ENCODE peak calls at places on chromosomes 7 and 10, in five cellular contexts. One of them, this sample, is unnamed.

GRCh38 chr10:122208616-122209430 is 62.3 kb upstream of the BTBD16 start:
- ATAC-seq in activated CD8-positive, alpha-beta T cell treated with anti-CD3 and anti-CD28 coated beads, Interleukin-2, amount 10 ng/mL, durations not matched to agents 7 days and 5 days: no peak
- ATAC-seq in HCT116: no peak
- ATAC-seq in activated T-cell treated with anti-CD3 and anti-CD28 coated beads, Interleukin-2, amount 50 U/mL, for 4 hours: no peak
- ATAC-seq in upper lobe of right lung: no peak
- ATAC-seq in this sample: no peak

GRCh38 chr7:3959364-3959763 is 658.3 kb downstream of the SDK1 start:
- ATAC-seq in upper lobe of right lung: no peak
- ATAC-seq in HCT116: no peak
- ATAC-seq in activated CD8-positive, alpha-beta T cell treated with anti-CD3 and anti-CD28 coated beads, Interleukin-2, amount 10 ng/mL, durations not matched to agents 7 days and 5 days: no peak
- ATAC-seq in activated T-cell treated with anti-CD3 and anti-CD28 coated beads, Interleukin-2, amount 50 U/mL, for 4 hours: no peak
- ATAC-seq in this sample: no peak

GRCh38 chr10:121112618-121113384 is 261.6 kb downstream of the WDR11 start:
- ATAC-seq in activated CD8-positive, alpha-beta T cell treated with anti-CD3 and anti-CD28 coated beads, Interleukin-2, amount 10 ng/mL, durations not matched to agents 7 days and 5 days: no peak
- ATAC-seq in HCT116: peak; percentile 60
- ATAC-seq in activated T-cell treated with anti-CD3 and anti-CD28 coated beads, Interleukin-2, amount 50 U/mL, for 4 hours: no peak
- ATAC-seq in upper lobe of right lung: peak; percentile 16
- ATAC-seq in this sample: no peak

GRCh38 chr10:15546606-15547005 is 173.1 kb downstream of the ITGA8 start:
- ATAC-seq in HCT116: no peak
- ATAC-seq in activated T-cell treated with anti-CD3 and anti-CD28 coated beads, Interleukin-2, amount 50 U/mL, for 4 hours: no peak
- ATAC-seq in activated CD8-positive, alpha-beta T cell treated with anti-CD3 and anti-CD28 coated beads, Interleukin-2, amount 10 ng/mL, durations not matched to agents 7 days and 5 days: no peak
- ATAC-seq in upper lobe of right lung: no peak
- ATAC-seq in this sample: no peak

GRCh38 chr7:102860351-102860811 is 52.4 kb upstream of the LRRC17 start:
- ATAC-seq in activated T-cell treated with anti-CD3 and anti-CD28 coated beads, Interleukin-2, amount 50 U/mL, for 4 hours: no peak
- ATAC-seq in HCT116: no peak
- ATAC-seq in activated CD8-positive, alpha-beta T cell treated with anti-CD3 and anti-CD28 coated beads, Interleukin-2, amount 10 ng/mL, durations not matched to agents 7 days and 5 days: no peak
- ATAC-seq in upper lobe of right lung: no peak
- ATAC-seq in this sample: no peak

GRCh38 chr7:143958781-143959180 is 4.1 kb downstream of the OR2F1 start:
- ATAC-seq in activated T-cell treated with anti-CD3 and anti-CD28 coated beads, Interleukin-2, amount 50 U/mL, for 4 hours: no peak
- ATAC-seq in HCT116: no peak
- ATAC-seq in activated CD8-positive, alpha-beta T cell treated with anti-CD3 and anti-CD28 coated beads, Interleukin-2, amount 10 ng/mL, durations not matched to agents 7 days and 5 days: no peak
- ATAC-seq in upper lobe of right lung: no peak
- ATAC-seq in this sample: no peak

GRCh38 chr10:56586391-56586790 is 225.3 kb upstream of the ZWINT start:
- ATAC-seq in activated T-cell treated with anti-CD3 and anti-CD28 coated beads, Interleukin-2, amount 50 U/mL, for 4 hours: no peak
- ATAC-seq in HCT116: no peak
- ATAC-seq in activated CD8-positive, alpha-beta T cell treated with anti-CD3 and anti-CD28 coated beads, Interleukin-2, amount 10 ng/mL, durations not matched to agents 7 days and 5 days: no peak
- ATAC-seq in upper lobe of right lung: peak; percentile 17
- ATAC-seq in this sample: no peak

GRCh38 chr7:38463277-38464224 is 167.6 kb downstream of the AMPH start:
- ATAC-seq in activated T-cell treated with anti-CD3 and anti-CD28 coated beads, Interleukin-2, amount 50 U/mL, for 4 hours: peak; percentile 90
- ATAC-seq in upper lobe of right lung: no peak
- ATAC-seq in activated CD8-positive, alpha-beta T cell treated with anti-CD3 and anti-CD28 coated beads, Interleukin-2, amount 10 ng/mL, durations not matched to agents 7 days and 5 days: peak; percentile 73
- ATAC-seq in HCT116: no peak
- ATAC-seq in this sample: no peak

GRCh38 chr7:155884225-155885161 is 72.2 kb upstream of the SHH start:
- ATAC-seq in activated T-cell treated with anti-CD3 and anti-CD28 coated beads, Interleukin-2, amount 50 U/mL, for 4 hours: no peak
- ATAC-seq in activated CD8-positive, alpha-beta T cell treated with anti-CD3 and anti-CD28 coated beads, Interleukin-2, amount 10 ng/mL, durations not matched to agents 7 days and 5 days: no peak
- ATAC-seq in upper lobe of right lung: no peak
- ATAC-seq in HCT116: no peak
- ATAC-seq in this sample: no peak

GRCh38 chr7:138729444-138729843 is 28.3 kb upstream of the SVOPL start:
- ATAC-seq in activated CD8-positive, alpha-beta T cell treated with anti-CD3 and anti-CD28 coated beads, Interleukin-2, amount 10 ng/mL, durations not matched to agents 7 days and 5 days: no peak
- ATAC-seq in HCT116: no peak
- ATAC-seq in upper lobe of right lung: no peak
- ATAC-seq in activated T-cell treated with anti-CD3 and anti-CD28 coated beads, Interleukin-2, amount 50 U/mL, for 4 hours: no peak
- ATAC-seq in this sample: no peak

GRCh38 chr7:36357054-36357453 is 32.6 kb upstream of the ANLN start:
- ATAC-seq in upper lobe of right lung: no peak
- ATAC-seq in activated T-cell treated with anti-CD3 and anti-CD28 coated beads, Interleukin-2, amount 50 U/mL, for 4 hours: no peak
- ATAC-seq in HCT116: no peak
- ATAC-seq in activated CD8-positive, alpha-beta T cell treated with anti-CD3 and anti-CD28 coated beads, Interleukin-2, amount 10 ng/mL, durations not matched to agents 7 days and 5 days: no peak
- ATAC-seq in this sample: no peak